ENCODE peak calls at places on chromosomes 13 and 19, in five cellular contexts. M is left ventricle myocardium inferior, S is lung, F is heart left ventricle, E is esophagus squamous epithelium. B is an unnamed sample.

GRCh38 chr19:45098521-45099464 is 5.8 kb downstream of the PPP1R37 start:
- DNase-seq in E (no peak), S (no peak), F (peak; percentile 53), M (peak; percentile 45), B (no peak)

GRCh38 chr13:111965466-111966214 is 101.3 kb upstream of the SOX1 start:
- DNase-seq in E (no peak), M (no peak), F (no peak), S (no peak), B (no peak)

GRCh38 chr13:114226088-114226487 is 8.6 kb upstream of the CDC16 start:
- DNase-seq in M (no peak), E (no peak), F (no peak), S (no peak), B (no peak)

GRCh38 chr13:79496188-79496587 is 15.2 kb downstream of the NDFIP2 start:
- DNase-seq in M (no peak), S (no peak), F (no peak), E (no peak), B (no peak)

GRCh38 chr13:102191951-102192461 is 209.8 kb downstream of the FGF14 start:
- DNase-seq in M (no peak), E (no peak), S (no peak), F (no peak), B (no peak)

GRCh38 chr13:96785986-96786385 is 208.3 kb downstream of the OXGR1 start:
- DNase-seq in E (no peak), M (no peak), S (no peak), F (no peak), B (no peak)

GRCh38 chr13:99162543-99162942 is 38.1 kb upstream of the UBAC2 start:
- DNase-seq in F (no peak), S (no peak), E (no peak), M (no peak), B (no peak)

GRCh38 chr19:17420267-17420924 is 549 bp downstream of the MVB12A start:
- DNase-seq in E (no peak), S (no peak), M (peak; percentile 23), F (peak; percentile 52), B (peak; percentile 29)

GRCh38 chr19:35767288-35768081 is 7.9 kb upstream of the ARHGAP33 start:
- DNase-seq in E (no peak), S (no peak), M (no peak), F (no peak), B (no peak)

GRCh38 chr13:40328091-40328490 is 338.4 kb downstream of the FOXO1 start:
- DNase-seq in S (no peak), E (no peak), M (no peak), F (no peak), B (no peak)

GRCh38 chr19:48271531-48272151 is 1.8 kb downstream of the ZNF114 start:
- DNase-seq in M (peak; percentile 40), E (no peak), S (peak; percentile 45), F (peak; percentile 49), B (peak; percentile 24)

GRCh38 chr13:76860706-76861105 is 25.5 kb downstream of the KCTD12 start:
- DNase-seq in S (no peak), M (no peak), F (no peak), E (no peak), B (no peak)

GRCh38 chr19:18417250-18418033 is 1.8 kb upstream of the SSBP4 start:
- DNase-seq in M (peak; percentile 88), F (peak; percentile 94), E (no peak), S (no peak), B (peak; percentile 91)

GRCh38 chr13:73056054-73056962 is 2.5 kb upstream of the KLF5 start:
- DNase-seq in M (no peak), E (no peak), F (no peak), S (no peak), B (peak; percentile 7)

GRCh38 chr13:97327521-97328221 is 105.5 kb downstream of the MBNL2 start:
- DNase-seq in E (no peak), S (no peak), M (no peak), F (no peak), B (no peak)

GRCh38 chr13:76758257-76758656 is 127.9 kb downstream of the KCTD12 start:
- DNase-seq in E (no peak), F (no peak), S (no peak), M (no peak), B (no peak)

GRCh38 chr19:42028304-42029216 is 34.5 kb upstream of the ATP1A3 start:
- DNase-seq in S (no peak), E (no peak), M (no peak), F (no peak), B (peak; percentile 30)

GRCh38 chr13:46126552-46127171 is 21.8 kb upstream of the CPB2 start:
- DNase-seq in S (peak; percentile 65), E (no peak), F (peak; percentile 56), M (peak; percentile 61), B (peak; percentile 84)

GRCh38 chr13:30831515-30831914 is 74.6 kb upstream of the MEDAG start:
- DNase-seq in M (no peak), S (no peak), F (no peak), E (no peak), B (no peak)

GRCh38 chr13:68078874-68079273 is 848.7 kb upstream of the PCDH9 start:
- DNase-seq in M (no peak), F (no peak), E (no peak), S (no peak), B (no peak)

GRCh38 chr19:55962186-55962585 is 14.6 kb downstream of the NLRP8 start:
- DNase-seq in F (no peak), E (no peak), M (no peak), S (no peak), B (no peak)

GRCh38 chr19:6238643-6239281 is 41.0 kb downstream of the MLLT1 start:
- DNase-seq in S (no peak), E (no peak), F (peak; percentile 67), M (peak; percentile 70), B (peak; percentile 23)

GRCh38 chr13:29917573-29918091 is 67.2 kb upstream of the UBL3 start:
- DNase-seq in M (no peak), S (no peak), E (no peak), F (no peak), B (no peak)

GRCh38 chr19:2856457-2857055 is 10.6 kb upstream of the ZNF556 start:
- DNase-seq in M (no peak), S (no peak), F (no peak), E (no peak), B (no peak)
- H3K4me3 ChIP-seq in M (no peak overlapping the region), S (no peak overlapping the region), F (no peak overlapping the region), E (no peak overlapping the region), B (no peak overlapping the region)

DNA sequence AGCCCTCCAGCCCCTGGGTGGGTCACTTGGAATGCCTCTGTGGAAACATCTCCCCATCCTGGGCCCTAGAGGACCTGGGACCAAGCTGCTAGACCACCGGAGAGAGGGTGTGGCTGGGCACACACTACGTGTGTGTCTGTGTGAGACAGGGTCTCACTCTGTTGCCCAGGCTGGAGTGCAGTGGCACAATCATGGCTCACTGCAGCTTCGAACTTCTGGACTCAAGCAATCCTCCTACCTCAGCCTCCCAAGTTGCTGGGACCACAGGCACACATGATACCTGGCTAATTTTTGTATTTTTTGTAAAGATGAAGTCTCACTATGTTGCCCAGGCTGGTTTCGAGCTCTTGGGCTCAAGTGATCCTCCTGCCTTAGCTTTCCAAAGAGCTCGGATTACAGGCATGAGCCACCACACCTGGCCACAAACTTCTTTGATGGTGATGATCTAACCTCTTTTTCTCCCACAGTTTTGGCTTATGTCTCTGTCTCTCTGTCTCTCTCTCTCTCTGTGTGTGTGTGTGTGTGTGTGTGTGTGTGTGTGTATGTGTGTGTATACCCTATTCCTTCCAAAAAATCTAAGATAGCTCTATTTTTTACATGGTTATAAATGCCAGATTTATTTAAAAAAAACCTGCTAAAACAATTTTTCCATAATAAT is 32.1 kb upstream of the SLC7A9 start:
- DNase-seq in E (no peak), F (no peak), M (no peak), S (no peak), B (peak; percentile 20)
- H3K4me1 ChIP-seq in E (no peaks in the 10 kb centered on the region), F (no peaks in the 10 kb centered on the region), M (no peaks in the 10 kb centered on the region), S (no peaks in the 10 kb centered on the region), B (peaks cover 10% of the 10 kb centered on the region)

GRCh38 chr13:42038661-42039456 is 9.6 kb upstream of the DGKH start:
- DNase-seq in S (no peak), M (no peak), E (no peak), F (no peak), B (no peak)
- H3K4me3 ChIP-seq in S (no peak overlapping the region), M (peak overlapping the region; percentile 89), E (no peak overlapping the region), F (no peak overlapping the region), B (peak overlapping the region; percentile 99)

GRCh38 chr19:13982773-13983172 is 23.3 kb downstream of the RFX1 start:
- DNase-seq in F (no peak), S (no peak), E (no peak), M (no peak), B (no peak)

GRCh38 chr19:13984186-13984585 is 21.9 kb downstream of the RFX1 start:
- DNase-seq in M (no peak), F (no peak), E (no peak), S (no peak), B (no peak)

GRCh38 chr19:13981988-13982501 is 24.1 kb downstream of the RFX1 start:
- DNase-seq in M (no peak), E (no peak), F (no peak), S (no peak), B (no peak)

GRCh38 chr19:13984875-13985741 is 21.0 kb downstream of the RFX1 start:
- DNase-seq in S (peak; percentile 87), F (no peak), E (no peak), M (no peak), B (no peak)

DNA sequence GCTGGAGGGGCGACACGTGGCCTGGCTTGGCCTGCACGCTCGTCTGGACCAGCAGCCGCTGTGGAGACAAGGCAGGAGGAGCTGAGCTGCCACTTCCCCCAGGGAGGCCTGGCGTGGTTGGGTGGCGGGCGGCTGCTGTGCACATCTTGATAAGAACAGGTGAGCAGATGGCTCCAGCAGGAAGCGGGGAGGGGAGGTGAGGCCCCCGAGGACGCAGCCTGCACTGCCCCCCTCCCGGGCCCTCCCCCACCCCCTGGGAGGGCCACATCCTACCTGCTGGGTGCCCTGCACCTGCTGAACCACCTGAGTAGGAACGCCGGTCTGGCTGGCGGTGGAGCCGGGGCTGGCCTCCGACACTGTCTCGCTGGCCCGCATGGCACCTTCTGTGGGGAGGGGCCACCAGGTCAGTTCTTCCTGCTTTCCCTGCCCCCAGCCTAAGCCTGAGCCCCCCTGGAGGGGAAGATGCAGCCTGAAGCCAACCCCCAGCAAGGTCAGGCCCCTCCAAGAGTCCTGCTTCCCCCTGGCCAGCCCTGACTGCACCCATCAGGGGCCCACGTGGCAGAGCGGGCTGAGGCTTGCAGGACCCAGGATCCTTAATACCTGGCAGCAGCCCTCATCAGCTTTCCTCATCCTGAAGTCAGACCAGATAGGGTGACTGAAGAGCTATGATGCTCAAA is 22.8 kb downstream of the RFX1 start:
- DNase-seq in E (no peak), F (no peak), M (no peak), S (no peak), B (no peak)
- H3K4me1 ChIP-seq in E (peaks cover 60% of the 10 kb centered on the region), F (peaks cover 30% of the 10 kb centered on the region), M (peaks cover 47% of the 10 kb centered on the region), S (peaks cover 18% of the 10 kb centered on the region), B (peaks cover 16% of the 10 kb centered on the region)

DNA sequence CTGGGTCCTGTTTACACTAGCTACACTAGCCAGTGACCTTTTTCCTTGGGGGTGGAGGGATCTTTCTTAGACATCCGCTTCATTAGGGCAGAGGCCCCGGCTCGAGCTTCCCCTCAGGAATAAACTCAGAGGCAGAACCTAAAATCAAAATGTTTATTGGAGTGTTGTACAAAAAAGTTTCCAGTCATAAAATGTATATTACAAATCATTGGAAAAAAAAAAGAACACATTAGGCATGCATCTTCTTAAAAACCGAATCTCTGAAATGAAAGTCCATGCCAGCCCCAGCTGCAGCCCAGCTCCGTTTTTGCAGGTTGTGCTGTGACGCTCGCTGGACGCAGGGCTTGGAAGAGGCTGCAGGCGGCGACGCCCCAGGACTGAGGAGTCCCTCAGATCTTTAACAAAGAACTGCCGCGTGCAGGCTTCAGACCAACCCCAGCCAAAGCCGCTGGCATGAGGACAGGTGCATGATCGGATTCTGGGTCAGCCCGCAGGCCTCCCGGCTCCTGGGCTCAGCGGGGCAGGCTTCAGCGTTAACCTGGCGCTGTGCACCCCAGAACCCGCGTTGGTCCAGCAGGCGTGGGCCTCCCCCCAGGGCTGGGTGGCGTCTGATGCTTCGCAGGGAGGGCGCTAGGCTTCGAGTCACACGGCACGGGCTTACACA is 773 bp upstream of the TIMM13 start:
- DNase-seq in M (peak; percentile 36), F (peak; percentile 65), S (no peak), E (no peak), B (peak; percentile 23)
- H3K4me3 ChIP-seq in M (peak overlapping the region; percentile 76), F (peak overlapping the region; percentile 77), S (no peak overlapping the region), E (peak overlapping the region; percentile 96), B (peak overlapping the region; percentile 85)

B was measured in SJCRH30.